ENCODE peak calls at places on chromosomes 4 and X, in five cellular contexts. U is stomach, S is pancreas, V is dorsolateral prefrontal cortex, E is OCI-LY7. B is an unnamed sample.

GRCh38 chrX:67346667-67347066 is 197.2 kb upstream of the AR start:
- DNase-seq in E (no peak), V (no peak), S (no peak), U (no peak), B (no peak)

GRCh38 chr4:150256841-150257273 is 178.6 kb downstream of the DCLK2 start:
- DNase-seq in U (no peak), S (no peak), E (no peak), V (no peak), B (no peak)

GRCh38 chr4:8915201-8916200 is 43.9 kb upstream of the HMX1 start:
- DNase-seq in V (no peak), U (peak), S (no peak), E (no peak), B (no peak)

GRCh38 chr4:119300388-119301131 is 21.4 kb downstream of the FABP2 start:
- DNase-seq in S (peak), V (peak), U (peak), E (peak), B (peak)

GRCh38 chrX:129808829-129809745 is 29.3 kb downstream of the SASH3 start:
- DNase-seq in E (no peak), S (no peak), V (no peak), U (no peak), B (no peak)

GRCh38 chr4:136281889-136282288 is 1250.4 kb downstream of the PCDH18 start:
- DNase-seq in E (no peak), V (no peak), U (no peak), S (no peak), B (no peak)

GRCh38 chr4:4637710-4638109 is 95.9 kb upstream of the STX18 start:
- DNase-seq in E (no peak), S (no peak), U (no peak), V (no peak), B (no peak)

GRCh38 chr4:56311299-56311975 is 75.9 kb downstream of the AASDH start:
- DNase-seq in V (no peak), S (no peak), U (no peak), E (no peak), B (no peak)

GRCh38 chrX:109934434-109934833 is 68.5 kb upstream of the TMEM164 start:
- DNase-seq in U (no peak), S (no peak), E (no peak), V (no peak), B (no peak)

GRCh38 chr4:56227301-56227835 is 159.9 kb downstream of the AASDH start:
- DNase-seq in U (no peak), E (no peak), V (no peak), S (no peak), B (no peak)

GRCh38 chr4:122041312-122041711 is 89.5 kb upstream of the TRPC3 start:
- DNase-seq in S (no peak), V (no peak), E (no peak), U (no peak), B (peak)

GRCh38 chrX:136907626-136908025 is 27.1 kb upstream of the RBMX start:
- DNase-seq in V (no peak), S (no peak), E (no peak), U (no peak), B (peak)

DNA sequence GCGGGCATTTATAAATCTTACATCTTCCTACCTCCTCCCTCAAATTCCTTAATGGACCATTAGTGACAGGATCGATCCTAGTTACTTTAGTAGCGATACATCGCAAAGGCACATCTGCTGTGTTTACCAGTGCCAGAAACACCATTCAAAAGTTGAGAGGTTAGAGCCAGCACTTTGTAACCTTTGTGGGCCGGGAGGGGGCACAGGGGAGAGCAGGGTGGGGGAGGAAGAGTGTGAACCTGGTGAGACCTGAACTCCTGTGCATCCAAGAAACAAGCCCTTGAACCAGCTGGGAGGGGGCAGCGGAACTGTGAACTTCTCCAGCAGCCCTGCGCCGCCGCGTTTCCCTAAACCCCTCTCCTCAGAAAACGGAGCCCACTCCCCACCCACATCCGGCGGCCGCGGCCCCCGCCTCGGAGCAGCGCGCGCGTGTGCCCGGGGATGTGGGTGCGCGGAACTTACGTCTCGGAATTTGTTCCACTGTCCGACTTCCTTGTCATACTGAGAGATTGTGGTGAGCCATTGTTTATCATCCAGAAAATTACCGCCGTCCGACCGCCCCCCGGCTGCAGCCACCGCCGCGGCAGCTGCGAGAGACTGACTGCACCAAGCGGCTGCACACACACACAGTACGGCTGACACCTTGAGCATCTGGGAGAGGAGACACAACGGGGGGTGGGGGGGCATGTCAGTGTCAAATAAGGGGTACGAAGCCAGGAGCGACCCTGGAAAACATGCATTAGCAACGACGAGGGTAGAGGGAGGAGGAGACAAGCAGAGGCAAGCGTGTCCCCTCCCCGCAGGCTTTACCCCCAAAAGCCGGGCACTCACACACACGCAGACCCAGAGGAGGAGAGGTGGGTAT is 539 bp downstream of the SPOCK3 start:
- DNase-seq in E (no peak), V (peak), U (no peak), S (peak), B (no peak)
- H3K4me3 ChIP-seq in E (no peak), V (peak), U (peak), S (peak), B (peak)

DNA sequence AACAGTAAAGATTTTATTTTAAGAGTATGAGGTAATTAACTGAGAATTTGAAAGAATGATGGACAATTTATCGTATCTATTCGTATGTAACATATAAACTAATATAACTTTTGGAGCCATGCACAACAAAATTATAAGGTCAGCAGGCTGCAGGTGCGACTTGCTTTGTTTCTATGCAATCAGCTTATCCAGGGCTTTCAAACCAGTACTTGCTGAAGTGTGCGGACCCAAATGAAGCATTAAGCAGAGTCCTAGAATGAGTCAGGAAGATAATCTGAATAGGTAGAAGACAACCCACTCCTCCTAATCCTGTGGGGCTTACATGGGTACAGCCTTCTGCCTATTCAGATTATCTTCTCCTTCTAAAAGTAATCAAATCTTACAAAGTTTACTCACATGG is 2.1 kb downstream of the NSD2 start:
- DNase-seq in S (no peak), V (no peak), E (no peak), U (no peak), B (no peak)
- H3K27ac ChIP-seq in S (no peak), V (no peak), E (peak), U (no peak), B (no peak)

GRCh38 chr4:6684656-6685055 is 9.0 kb upstream of the S100P start:
- DNase-seq in U (no peak), V (no peak), S (no peak), E (no peak), B (no peak)

GRCh38 chr4:6688879-6689505 is 4.7 kb upstream of the S100P start:
- DNase-seq in E (no peak), V (no peak), S (no peak), U (peak), B (no peak)

GRCh38 chr4:6682862-6683590 is 10.7 kb upstream of the S100P start:
- DNase-seq in S (no peak), U (no peak), V (no peak), E (no peak), B (no peak)

GRCh38 chr4:6687947-6688878 is 5.5 kb upstream of the S100P start:
- DNase-seq in U (no peak), E (no peak), S (no peak), V (no peak), B (no peak)

GRCh38 chr4:6686104-6686787 is 7.4 kb upstream of the S100P start:
- DNase-seq in E (no peak), U (no peak), V (no peak), S (peak), B (no peak)
- TF ChIP-seq CTCF in E (no peak), U (no peak), V (no peak), S (no peak), B (no peak)

GRCh38 chrX:68894142-68894512 is 65.3 kb downstream of the EFNB1 start:
- DNase-seq in E (no peak), V (no peak), U (no peak), S (no peak), B (peak)

GRCh38 chrX:68896581-68896980 is 67.8 kb downstream of the EFNB1 start:
- DNase-seq in E (no peak), S (no peak), U (no peak), V (no peak), B (no peak)

GRCh38 chrX:68892651-68893050 is 63.8 kb downstream of the EFNB1 start:
- DNase-seq in V (no peak), E (no peak), S (no peak), U (no peak), B (no peak)

GRCh38 chrX:68895339-68896250 is 66.8 kb downstream of the EFNB1 start:
- DNase-seq in V (no peak), U (peak), E (no peak), S (no peak), B (peak)

GRCh38 chrX:68894513-68895338 is 65.9 kb downstream of the EFNB1 start:
- DNase-seq in E (no peak), V (peak), S (peak), U (peak), B (peak)
- H3K4me3 ChIP-seq in E (no peak), V (no peak), S (peak), U (peak), B (peak)

DNA sequence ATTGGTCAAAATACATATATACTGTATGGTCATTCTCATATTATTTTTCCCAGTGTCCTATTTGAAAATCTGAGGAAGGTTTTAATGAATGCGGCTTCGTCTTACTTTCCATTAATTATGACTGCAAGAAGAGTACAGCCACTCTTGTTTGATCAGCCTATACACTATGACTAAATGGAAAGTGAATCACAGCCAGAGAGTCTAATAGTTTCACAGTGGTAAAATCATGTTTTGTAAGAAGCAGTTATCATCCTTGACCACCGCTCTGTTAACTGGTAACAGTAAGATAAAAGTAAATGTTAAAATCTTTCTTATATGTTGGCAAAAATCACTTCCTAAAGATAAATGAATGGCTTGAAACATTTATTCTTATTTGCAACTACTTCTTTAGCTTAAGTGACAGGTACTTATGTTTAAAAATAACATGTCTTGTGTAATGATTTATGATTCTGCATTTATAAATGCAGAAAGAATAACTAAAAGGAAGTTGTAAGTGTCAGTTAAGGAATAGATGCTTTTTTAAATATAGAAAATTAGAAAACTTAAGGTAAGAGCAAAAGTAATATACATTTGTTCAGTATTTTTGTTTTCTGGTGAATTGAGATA is 13.3 kb downstream of the GALNT7 start:
- DNase-seq in U (no peak), E (no peak), V (no peak), S (no peak), B (no peak)
- H3K27ac ChIP-seq in U (no peak), E (no peak), V (no peak), S (no peak), B (no peak)

DNA sequence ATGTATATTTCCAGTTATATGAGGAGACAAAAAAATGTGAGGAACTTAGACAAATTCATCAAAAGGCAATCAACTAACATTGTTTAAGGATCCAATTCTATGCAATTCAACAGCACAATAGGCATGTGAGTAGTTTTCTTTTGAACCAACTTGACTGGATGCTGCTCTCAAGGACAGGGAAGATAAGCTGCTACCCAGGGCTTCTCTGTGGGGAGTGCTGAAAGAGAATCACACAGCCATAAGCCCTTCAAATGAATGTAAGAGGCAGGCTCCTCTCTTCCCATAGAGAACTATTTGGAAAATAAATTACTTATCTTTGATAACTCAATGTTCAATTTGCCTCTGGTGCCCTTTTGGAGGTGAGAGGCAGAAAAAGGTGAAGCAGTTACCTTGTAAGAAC is 1413.6 kb downstream of the PCDH7 start:
- DNase-seq in U (no peak), E (no peak), V (no peak), S (no peak), B (no peak)
- TF ChIP-seq CTCF in U (no peak), E (no peak), V (no peak), S (no peak), B (no peak)

DNA sequence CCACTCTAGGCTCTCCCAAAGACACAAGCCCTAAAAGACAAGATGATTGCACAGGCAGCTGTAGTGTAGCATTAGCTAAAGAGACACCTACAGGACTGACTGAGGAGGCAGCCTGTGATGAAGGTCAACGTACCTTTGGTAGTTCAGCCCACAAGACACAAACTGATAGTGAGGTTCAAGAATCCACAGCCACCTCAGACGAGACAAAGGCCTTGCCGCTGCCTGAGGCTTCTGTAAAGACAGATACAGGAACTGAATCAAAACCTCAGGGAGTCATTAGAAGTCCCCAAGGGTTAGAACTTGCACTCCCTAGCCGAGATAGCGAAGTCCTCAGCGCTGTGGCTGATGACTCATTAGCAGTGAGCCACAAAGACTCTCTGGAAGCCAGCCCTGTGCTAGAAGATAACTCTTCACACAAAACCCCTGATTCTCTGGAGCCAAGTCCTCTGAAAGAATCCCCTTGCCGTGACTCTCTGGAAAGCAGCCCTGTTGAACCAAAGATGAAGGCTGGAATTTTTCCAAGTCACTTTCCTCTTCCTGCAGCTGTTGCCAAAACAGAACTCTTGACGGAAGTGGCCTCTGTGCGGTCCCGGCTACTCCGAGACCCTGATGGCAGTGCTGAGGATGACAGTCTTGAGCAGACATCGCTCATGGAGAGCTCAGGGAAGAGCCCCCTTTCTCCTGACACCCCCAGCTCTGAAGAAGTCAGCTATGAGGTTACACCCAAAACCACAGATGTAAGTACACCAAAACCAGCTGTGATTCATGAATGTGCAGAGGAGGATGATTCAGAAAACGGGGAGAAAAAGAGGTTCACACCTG is 306.3 kb downstream of the ANK2 start:
- DNase-seq in V (no peak), S (no peak), E (no peak), U (no peak), B (peak)
- H3K4me3 ChIP-seq in V (no peak), S (no peak), E (no peak), U (peak), B (peak)

B was measured in heart right ventricle.